ENCODE peak calls at places on chromosomes 13 and 19, in four cellular contexts. C is breast epithelium, W is upper lobe of left lung, T is transverse colon. V is an unnamed sample. For H3K4me1, the result is how much of the 10 kb centered on the place peaks cover.

GRCh38 chr19:16561382-16561781 is 10.8 kb downstream of the SLC35E1 start:
- DNase-seq in C (no peak), W (no peak), T (no peak), V (no peak)

GRCh38 chr19:47608908-47609879 is at the start of gene BICRA:
- DNase-seq in C (peak), W (peak), T (peak), V (peak)

GRCh38 chr13:70391678-70392077 is 283.4 kb upstream of the KLHL1 start:
- DNase-seq in C (no peak), W (no peak), T (peak), V (no peak)

GRCh38 chr13:106318941-106319411 is 216.5 kb downstream of the EFNB2 start:
- DNase-seq in C (no peak), W (no peak), T (no peak), V (no peak)

GRCh38 chr19:36972594-36972993 is 56.5 kb downstream of the ZNF568 start:
- DNase-seq in C (no peak), W (no peak), T (no peak), V (peak)

GRCh38 chr19:49869009-49869483 is 1.7 kb upstream of the PNKP start:
- DNase-seq in C (no peak), W (peak), T (no peak), V (no peak)

GRCh38 chr19:50556236-50557008 is 11.8 kb downstream of the LRRC4B start:
- DNase-seq in C (no peak), W (peak), T (peak), V (peak)

GRCh38 chr13:62781866-62782265 is 1366.2 kb upstream of the PCDH20 start:
- DNase-seq in C (no peak), W (no peak), T (no peak), V (no peak)

GRCh38 chr13:50365683-50366391 is 350.6 kb downstream of the KCNRG start:
- DNase-seq in C (no peak), W (no peak), T (peak), V (no peak)

GRCh38 chr19:51799311-51799997 is 4.5 kb downstream of the FPR3 start:
- DNase-seq in C (peak), W (peak), T (peak), V (peak)

GRCh38 chr13:97659602-97660001 is 225.6 kb downstream of the RAP2A start:
- DNase-seq in C (no peak), W (no peak), T (no peak), V (no peak)

GRCh38 chr13:23608704-23609413 is 38.6 kb downstream of the TNFRSF19 start:
- DNase-seq in C (no peak), W (no peak), T (peak), V (no peak)

GRCh38 chr13:19860884-19861655 is 2.4 kb downstream of the ZMYM5 start:
- DNase-seq in C (no peak), W (no peak), T (no peak), V (no peak)

GRCh38 chr19:13038306-13039210 is 43.3 kb downstream of the NFIX start:
- DNase-seq in C (no peak), W (no peak), T (no peak), V (no peak)
- TF ChIP-seq POLR2AphosphoS5 in C (no peak), W (no peak), T (no peak), V (no peak)

GRCh38 chr19:11023016-11023415 is 62.2 kb downstream of the SMARCA4 start:
- DNase-seq in C (no peak), W (no peak), T (no peak), V (no peak)

GRCh38 chr19:11024259-11024658 is 63.4 kb downstream of the SMARCA4 start:
- DNase-seq in C (no peak), W (no peak), T (no peak), V (no peak)

GRCh38 chr19:11025006-11025405 is 64.2 kb downstream of the SMARCA4 start:
- DNase-seq in C (no peak), W (no peak), T (no peak), V (no peak)

GRCh38 chr19:11025445-11025844 is 63.8 kb upstream of the LDLR start:
- DNase-seq in C (no peak), W (no peak), T (no peak), V (no peak)

GRCh38 chr19:11023635-11024168 is 62.9 kb downstream of the SMARCA4 start:
- DNase-seq in C (no peak), W (no peak), T (no peak), V (no peak)
- H3K4me1 ChIP-seq in C (under half), W (under half), T (under half), V (under half)

DNA sequence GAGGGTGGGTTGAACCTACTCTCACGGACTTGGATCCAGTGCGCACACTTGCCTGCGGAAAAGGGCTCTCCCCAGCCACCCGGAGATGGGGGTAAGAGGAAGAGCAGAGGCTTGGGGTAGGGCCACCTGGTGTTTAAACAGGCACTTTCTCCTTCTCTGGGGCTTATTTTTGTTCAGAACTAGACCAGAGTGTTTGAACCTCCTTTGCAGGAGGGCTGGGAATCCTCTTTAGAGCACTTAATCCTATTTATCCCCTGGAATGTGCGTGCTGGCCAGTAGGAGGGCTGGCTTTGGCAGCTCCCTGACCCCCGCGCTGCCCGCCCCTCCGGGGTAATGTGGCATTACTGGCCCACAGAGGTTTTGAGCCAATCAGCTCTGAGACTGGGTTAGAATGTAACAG is 2.0 kb downstream of the RGS9BP start:
- DNase-seq in C (no peak), W (peak), T (no peak), V (no peak)
- H3K4me3 ChIP-seq in C (no peak), W (no peak), T (no peak), V (no peak)

GRCh38 chr19:2495651-2496316 is 19.9 kb downstream of the GADD45B start:
- DNase-seq in C (no peak), W (no peak), T (peak), V (no peak)

GRCh38 chr19:2494084-2494446 is 18.1 kb downstream of the GADD45B start:
- DNase-seq in C (no peak), W (no peak), T (no peak), V (no peak)

GRCh38 chr19:2492870-2493269 is 16.9 kb downstream of the GADD45B start:
- DNase-seq in C (no peak), W (no peak), T (no peak), V (no peak)

GRCh38 chr19:2495130-2495641 is 19.3 kb downstream of the GADD45B start:
- DNase-seq in C (peak), W (peak), T (peak), V (peak)

GRCh38 chr19:2494447-2495129 is 18.7 kb downstream of the GADD45B start:
- DNase-seq in C (peak), W (peak), T (peak), V (peak)
- TF ChIP-seq POLR2AphosphoS5 in C (no peak), W (no peak), T (peak), V (no peak)

GRCh38 chr19:39333507-39333906 is 2.3 kb downstream of the GMFG start:
- DNase-seq in C (no peak), W (no peak), T (no peak), V (no peak)

GRCh38 chr19:39334444-39334976 is 1.3 kb downstream of the GMFG start:
- DNase-seq in C (no peak), W (no peak), T (no peak), V (no peak)

GRCh38 chr19:39335168-39335567 is 675 bp downstream of the GMFG start:
- DNase-seq in C (no peak), W (no peak), T (no peak), V (no peak)

GRCh38 chr19:39329948-39330347 is 5.9 kb downstream of the GMFG start:
- DNase-seq in C (no peak), W (no peak), T (no peak), V (no peak)

GRCh38 chr19:39332293-39332692 is 3.5 kb downstream of the GMFG start:
- DNase-seq in C (no peak), W (no peak), T (no peak), V (no peak)
- H3K4me1 ChIP-seq in C (under half), W (under half), T (under half), V (under half)

GRCh38 chr19:41926028-41926860 is 2.0 kb downstream of the ERFL start:
- DNase-seq in C (no peak), W (peak), T (no peak), V (no peak)

GRCh38 chr19:41928754-41929535 is 696 bp upstream of the ERFL start:
- DNase-seq in C (no peak), W (no peak), T (peak), V (no peak)

GRCh38 chr19:41926861-41927809 is 1.1 kb downstream of the ERFL start:
- DNase-seq in C (no peak), W (no peak), T (no peak), V (no peak)

GRCh38 chr19:41928221-41928683 is at the start of gene ERFL:
- DNase-seq in C (no peak), W (peak), T (no peak), V (no peak)

GRCh38 chr19:41927810-41928192 is 448 bp downstream of the ERFL start:
- DNase-seq in C (no peak), W (peak), T (peak), V (no peak)
- H3K4me3 ChIP-seq in C (peak), W (peak), T (peak), V (peak)

GRCh38 chr13:93227906-93228801 is 1.5 kb downstream of the GPC6 start:
- DNase-seq in C (no peak), W (peak), T (peak), V (no peak)
- TF ChIP-seq POLR2AphosphoS5 in C (no peak), W (no peak), T (no peak), V (no peak)

DNA sequence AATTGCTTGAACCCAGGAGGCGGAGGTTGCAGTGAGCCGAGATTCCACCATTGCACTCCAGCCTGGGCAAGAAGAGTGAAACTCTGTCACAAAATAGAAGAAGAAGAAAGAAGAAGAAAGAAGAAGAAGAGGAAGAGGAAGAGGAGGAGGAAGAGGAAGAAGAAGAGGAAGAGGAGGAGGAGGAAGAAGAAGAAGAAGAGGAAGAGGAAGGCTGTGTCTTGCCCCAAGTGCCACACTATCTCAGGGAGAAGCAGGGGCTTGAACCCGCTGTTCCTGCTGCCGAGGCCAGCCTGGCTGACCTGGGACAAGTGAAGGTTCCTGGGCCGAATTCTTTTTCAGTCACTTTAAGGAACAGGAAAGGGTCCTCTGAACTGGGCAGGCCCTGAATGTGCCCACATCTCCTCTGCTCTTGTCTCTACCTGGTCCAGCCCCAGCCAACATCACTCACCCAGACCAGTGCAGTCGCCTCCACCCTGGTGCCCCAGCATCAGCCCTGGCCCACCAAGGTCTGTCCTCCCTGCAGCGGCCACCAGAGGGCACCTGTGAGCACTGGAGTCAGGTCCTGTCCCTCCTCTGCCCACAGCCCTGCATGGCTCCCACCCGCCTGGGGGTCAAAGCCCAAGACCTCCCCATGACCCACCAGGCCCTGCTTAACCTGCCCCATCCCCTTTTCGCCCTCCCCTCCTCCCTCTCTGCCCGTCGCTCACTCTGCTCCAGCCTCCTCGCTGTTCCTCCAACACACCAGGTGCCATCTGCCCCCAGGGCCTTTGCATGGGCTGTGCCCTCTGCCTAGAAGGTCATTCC is 20.0 kb downstream of the TICAM1 start:
- DNase-seq in C (peak), W (peak), T (peak), V (peak)
- H3K4me1 ChIP-seq in C (under half), W (under half), T (under half), V (under half)

GRCh38 chr19:7869910-7870511 is 4.2 kb downstream of the PRR36 start:
- DNase-seq in C (no peak), W (no peak), T (peak), V (peak)
- H3K4me3 ChIP-seq in C (peak), W (peak), T (peak), V (peak)